ENCODE peak calls at places on chromosomes 12 and 14, in nine cellular contexts. J, A, G, M, Q, B, T, Y and S are unnamed samples.

GRCh38 chr14:96623676-96624484 is 121.7 kb downstream of the PAPOLA start:
- DNase-seq in J (no peak), A (no peak), G (no peak), M (no peak), Q (no peak), B (no peak), T (no peak), Y (no peak), S (peak)

GRCh38 chr12:124006582-124007170 is 33.7 kb downstream of the ZNF664 start:
- DNase-seq in J (no peak), A (no peak), G (no peak), M (no peak), Q (no peak), B (no peak), T (no peak), Y (no peak), S (no peak)

GRCh38 chr14:81474685-81475324 is 58.8 kb downstream of the SEL1L start:
- DNase-seq in J (no peak), A (no peak), G (no peak), M (no peak), Q (no peak), B (no peak), T (no peak), Y (no peak), S (no peak)

GRCh38 chr12:113090740-113091139 is 34.2 kb downstream of the DTX1 start:
- DNase-seq in J (no peak), A (no peak), G (no peak), M (no peak), Q (no peak), B (no peak), T (no peak), Y (no peak), S (no peak)

GRCh38 chr12:75759196-75759595 is 247.8 kb upstream of the KRR1 start:
- DNase-seq in J (no peak), A (no peak), G (no peak), M (no peak), Q (no peak), B (no peak), T (no peak), Y (no peak), S (no peak)

GRCh38 chr14:50318031-50318626 is 6.0 kb downstream of the DMAC2L start:
- DNase-seq in J (no peak), A (no peak), G (peak), M (no peak), Q (no peak), B (no peak), T (peak), Y (no peak), S (no peak)

GRCh38 chr12:47282206-47282605 is 202.4 kb upstream of the AMIGO2 start:
- DNase-seq in J (peak), A (no peak), G (no peak), M (no peak), Q (no peak), B (no peak), T (no peak), Y (no peak), S (no peak)

GRCh38 chr14:91223028-91223783 is 21.3 kb downstream of the GPR68 start:
- DNase-seq in J (no peak), A (no peak), G (peak), M (no peak), Q (no peak), B (no peak), T (no peak), Y (no peak), S (no peak)

GRCh38 chr14:28769358-28769757 is 2.8 kb downstream of the FOXG1 start:
- DNase-seq in J (no peak), A (no peak), G (no peak), M (no peak), Q (no peak), B (no peak), T (no peak), Y (no peak), S (no peak)

GRCh38 chr12:38523920-38524319 is 207.3 kb downstream of the ALG10B start:
- DNase-seq in J (no peak), A (no peak), G (no peak), M (no peak), Q (no peak), B (no peak), T (no peak), Y (no peak), S (no peak)

GRCh38 chr12:47415054-47415453 is 290.8 kb downstream of the RPAP3 start:
- DNase-seq in J (no peak), A (no peak), G (no peak), M (no peak), Q (no peak), B (no peak), T (no peak), Y (no peak), S (no peak)

GRCh38 chr12:122880668-122881067 is 15.3 kb downstream of the VPS37B start:
- DNase-seq in J (no peak), A (no peak), G (no peak), M (no peak), Q (no peak), B (no peak), T (no peak), Y (no peak), S (no peak)

GRCh38 chr14:30355431-30355913 is 203.5 kb upstream of the G2E3 start:
- DNase-seq in J (no peak), A (peak), G (no peak), M (no peak), Q (no peak), B (no peak), T (no peak), Y (no peak), S (no peak)

GRCh38 chr12:122865268-122866231 is 30.3 kb downstream of the HIP1R start:
- DNase-seq in J (peak), A (no peak), G (peak), M (no peak), Q (no peak), B (no peak), T (no peak), Y (peak), S (no peak)

GRCh38 chr14:39488600-39488999 is 56.4 kb upstream of the FBXO33 start:
- DNase-seq in J (no peak), A (no peak), G (no peak), M (no peak), Q (no peak), B (no peak), T (no peak), Y (no peak), S (no peak)

GRCh38 chr14:81990312-81990761 is 456.7 kb upstream of the SEL1L start:
- DNase-seq in J (no peak), A (peak), G (peak), M (peak), Q (peak), B (no peak), T (peak), Y (peak), S (no peak)

GRCh38 chr12:72523754-72524153 is 251.6 kb downstream of the TRHDE start:
- DNase-seq in J (no peak), A (no peak), G (no peak), M (no peak), Q (no peak), B (no peak), T (no peak), Y (no peak), S (no peak)

GRCh38 chr12:12275874-12276273 is 9.0 kb upstream of the LRP6 start:
- DNase-seq in J (no peak), A (no peak), G (no peak), M (no peak), Q (no peak), B (no peak), T (no peak), Y (no peak), S (no peak)

GRCh38 chr12:116346751-116347150 is 69.3 kb upstream of the MED13L start:
- DNase-seq in J (no peak), A (no peak), G (no peak), M (peak), Q (no peak), B (no peak), T (peak), Y (no peak), S (no peak)

GRCh38 chr12:29066061-29066588 is 83.0 kb upstream of the FAR2 start:
- DNase-seq in J (peak), A (no peak), G (peak), M (no peak), Q (no peak), B (no peak), T (no peak), Y (peak), S (no peak)

GRCh38 chr12:113582521-113583218 is 111.0 kb upstream of the LHX5 start:
- DNase-seq in J (no peak), A (no peak), G (no peak), M (peak), Q (no peak), B (no peak), T (no peak), Y (no peak), S (no peak)

GRCh38 chr12:7695159-7695930 is at the start of gene GDF3:
- DNase-seq in J (peak), A (no peak), G (no peak), M (no peak), Q (peak), B (no peak), T (no peak), Y (no peak), S (no peak)

GRCh38 chr12:62955678-62956077 is 20.7 kb upstream of the PPM1H start:
- DNase-seq in J (no peak), A (no peak), G (no peak), M (no peak), Q (no peak), B (no peak), T (no peak), Y (no peak), S (no peak)

GRCh38 chr12:107429006-107429698 is 256.4 kb upstream of the PWP1 start:
- DNase-seq in J (no peak), A (no peak), G (no peak), M (peak), Q (no peak), B (no peak), T (peak), Y (no peak), S (no peak)

GRCh38 chr12:69919565-69919964 is 94.5 kb downstream of the MYRFL start:
- DNase-seq in J (no peak), A (no peak), G (no peak), M (no peak), Q (no peak), B (no peak), T (no peak), Y (no peak), S (no peak)

GRCh38 chr12:116376354-116377193 is 99.1 kb upstream of the MED13L start:
- DNase-seq in J (no peak), A (no peak), G (no peak), M (no peak), Q (no peak), B (no peak), T (peak), Y (no peak), S (no peak)

GRCh38 chr12:79737875-79738718 is 47.3 kb upstream of the PAWR start:
- DNase-seq in J (no peak), A (peak), G (peak), M (peak), Q (no peak), B (no peak), T (peak), Y (peak), S (no peak)

GRCh38 chr12:132284618-132285310 is 44.6 kb downstream of the GALNT9 start:
- DNase-seq in J (no peak), A (no peak), G (no peak), M (peak), Q (no peak), B (no peak), T (peak), Y (no peak), S (no peak)

GRCh38 chr12:86914716-86915115 is 658.5 kb upstream of the MGAT4C start:
- DNase-seq in J (no peak), A (peak), G (peak), M (peak), Q (no peak), B (no peak), T (peak), Y (no peak), S (no peak)

GRCh38 chr12:57929092-57929830 is 12.1 kb upstream of the ATP23 start:
- DNase-seq in J (no peak), A (no peak), G (no peak), M (no peak), Q (no peak), B (no peak), T (no peak), Y (no peak), S (no peak)

DNA sequence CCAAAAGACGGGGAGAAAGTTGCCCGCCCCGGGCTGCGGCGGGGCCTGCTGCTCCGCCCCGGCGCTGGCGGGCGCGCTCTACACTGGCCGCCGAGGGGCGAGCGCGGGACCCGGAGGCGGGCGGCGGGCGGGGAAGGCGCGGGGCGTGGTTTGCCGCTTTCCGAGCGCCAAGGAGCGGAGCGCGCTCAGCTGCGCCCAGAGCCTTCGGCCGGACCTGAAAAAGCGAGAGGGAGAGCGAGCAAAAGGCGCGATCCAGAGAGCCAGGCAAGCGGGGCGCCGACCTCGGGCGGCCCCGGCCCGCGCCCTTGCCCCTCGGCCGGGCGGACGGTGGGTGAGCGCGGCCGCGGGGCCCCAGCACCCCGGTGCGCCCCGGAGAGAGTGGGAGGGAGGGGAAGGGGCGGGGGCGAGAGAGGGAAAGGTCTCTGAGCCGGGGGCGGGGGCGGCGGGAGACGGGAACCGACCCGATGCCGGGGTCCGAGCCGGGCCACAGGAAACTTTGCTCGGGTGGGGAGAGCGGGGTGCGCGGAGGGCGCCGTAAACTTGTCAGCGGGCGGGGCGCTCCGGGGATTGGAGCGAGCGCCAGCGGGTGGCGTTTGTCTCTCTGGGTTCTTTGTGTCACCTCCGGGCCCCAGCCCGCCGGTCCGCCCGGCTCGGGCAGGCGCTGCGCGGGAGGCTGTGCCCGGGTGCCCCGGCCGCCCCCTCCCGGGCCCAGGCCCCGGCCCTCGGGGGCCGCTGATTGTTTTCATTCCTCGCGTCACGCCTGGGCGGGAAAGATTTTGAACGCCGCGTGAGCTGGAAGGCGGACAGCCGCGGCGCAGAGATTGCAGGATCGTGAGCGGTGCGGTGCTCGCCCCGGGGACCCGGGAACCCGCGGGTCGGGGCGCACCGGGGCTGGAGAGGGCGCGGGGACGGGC is at the start of gene SYNE2:
- DNase-seq in J (peak), A (peak), G (no peak), M (peak), Q (no peak), B (no peak), T (peak), Y (peak), S (peak)
- TF ChIP-seq CTCF in J (peak), A (peak), G (no peak), M (no peak), Q (peak), B (peak), T (peak), Y (peak), S (peak)

GRCh38 chr12:111304642-111305071 is 64.2 kb downstream of the PHETA1 start:
- DNase-seq in J (no peak), A (no peak), G (peak), M (peak), Q (no peak), B (no peak), T (no peak), Y (no peak), S (no peak)
- TF ChIP-seq CTCF in J (peak), A (peak), G (peak), M (peak), Q (no peak), B (no peak), T (peak), Y (no peak), S (peak)

DNA sequence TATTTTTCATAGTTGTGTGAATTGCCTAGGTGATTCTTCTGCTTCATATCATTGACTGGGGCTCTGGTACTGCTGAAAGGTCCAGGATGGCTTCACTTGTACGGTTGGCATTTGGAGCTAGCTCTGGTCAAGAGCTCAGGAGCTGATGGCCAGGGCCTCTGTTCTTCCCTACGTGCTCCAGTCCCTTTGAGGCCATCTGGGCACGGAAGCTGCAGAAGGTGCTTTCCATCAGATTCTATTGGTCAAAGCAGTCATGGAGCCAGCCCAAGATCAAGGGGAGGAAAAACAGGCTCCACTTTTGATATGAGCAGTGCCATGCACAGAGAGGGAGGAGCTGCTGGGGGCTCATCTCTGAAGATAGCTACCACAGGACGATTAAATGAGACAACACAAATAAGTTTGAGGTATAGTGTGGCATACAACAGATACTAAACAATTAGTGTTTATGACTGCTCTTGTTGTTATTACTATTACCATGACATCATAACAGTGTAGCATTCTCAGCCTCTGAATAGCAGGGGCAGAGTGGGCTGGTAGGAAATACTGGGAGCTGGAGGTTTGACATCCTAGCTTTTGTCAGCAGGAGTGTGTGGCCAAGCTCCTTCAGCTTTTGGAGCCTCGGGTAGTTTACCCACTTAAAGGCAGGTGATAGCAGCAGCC is 10.4 kb downstream of the KRT83 start:
- DNase-seq in J (no peak), A (no peak), G (no peak), M (no peak), Q (no peak), B (no peak), T (no peak), Y (no peak), S (peak)
- TF ChIP-seq CTCF in J (no peak), A (no peak), G (no peak), M (no peak), Q (no peak), B (no peak), T (no peak), Y (no peak), S (no peak)

DNA sequence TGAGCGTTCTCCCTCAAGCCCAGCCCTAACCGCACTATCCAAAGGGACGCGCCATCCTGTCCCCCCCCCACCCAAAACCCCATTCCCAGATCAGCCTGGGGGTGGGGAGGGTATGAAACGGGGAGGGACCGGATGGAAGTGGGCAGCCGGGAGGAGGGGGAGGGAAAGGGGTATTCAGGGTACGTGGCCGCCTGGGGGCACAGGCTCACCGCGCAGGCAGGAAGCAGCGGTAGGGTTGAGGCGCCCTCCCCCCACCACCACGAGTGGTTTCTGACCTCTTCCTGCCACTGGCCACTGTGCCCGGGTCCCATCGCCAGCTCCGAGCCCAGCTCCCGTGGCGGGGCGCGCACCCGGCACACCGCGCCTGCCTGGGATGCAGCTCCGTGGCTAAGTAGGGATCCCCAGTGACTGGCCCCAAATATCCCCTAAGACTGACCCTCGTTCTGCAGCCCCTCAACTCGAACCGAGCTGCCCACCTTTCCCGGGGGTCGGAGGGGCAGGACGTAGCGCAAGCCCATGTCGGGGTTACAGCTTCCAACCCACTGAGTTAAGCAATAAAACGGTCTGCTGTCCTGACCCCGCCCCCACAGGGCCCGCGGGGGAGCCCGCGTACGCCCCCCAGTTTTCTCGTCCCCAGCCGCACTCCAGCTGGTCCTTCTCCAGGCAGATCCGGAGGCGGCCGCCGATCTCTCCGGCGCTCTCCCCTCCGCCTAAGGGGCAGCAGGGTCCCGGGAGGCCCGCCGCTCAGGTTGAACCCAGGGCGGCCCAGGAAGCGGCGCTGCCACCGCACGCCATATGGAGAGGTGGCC is 1.2 kb downstream of the ACTN1 start:
- DNase-seq in J (peak), A (peak), G (no peak), M (peak), Q (no peak), B (peak), T (peak), Y (peak), S (peak)
- TF ChIP-seq CTCF in J (no peak), A (no peak), G (no peak), M (no peak), Q (no peak), B (peak), T (no peak), Y (no peak), S (no peak)

DNA sequence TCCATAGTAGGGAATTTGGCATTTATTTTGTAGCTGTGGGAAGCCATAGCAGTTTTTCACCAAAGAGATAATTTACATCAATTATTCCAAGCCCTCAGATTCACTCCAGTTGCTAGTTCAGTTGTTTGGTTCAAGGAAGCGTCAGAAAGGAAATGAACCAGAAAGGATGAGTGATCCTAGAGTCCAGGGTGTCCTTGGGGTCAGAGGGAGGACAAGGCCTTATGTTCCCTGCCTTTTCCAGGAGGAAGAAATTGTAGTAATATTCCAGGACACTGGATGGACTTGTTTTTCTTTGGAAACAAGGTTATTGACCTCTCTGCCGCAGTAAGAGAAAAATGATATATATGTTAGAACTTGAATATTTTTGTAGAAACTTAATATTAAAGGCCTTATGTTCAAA is 409.5 kb downstream of the RGS6 start:
- DNase-seq in J (no peak), A (no peak), G (no peak), M (no peak), Q (no peak), B (no peak), T (no peak), Y (no peak), S (peak)
- TF ChIP-seq CTCF in J (no peak), A (no peak), G (no peak), M (no peak), Q (no peak), B (no peak), T (no peak), Y (no peak), S (no peak)

DNA sequence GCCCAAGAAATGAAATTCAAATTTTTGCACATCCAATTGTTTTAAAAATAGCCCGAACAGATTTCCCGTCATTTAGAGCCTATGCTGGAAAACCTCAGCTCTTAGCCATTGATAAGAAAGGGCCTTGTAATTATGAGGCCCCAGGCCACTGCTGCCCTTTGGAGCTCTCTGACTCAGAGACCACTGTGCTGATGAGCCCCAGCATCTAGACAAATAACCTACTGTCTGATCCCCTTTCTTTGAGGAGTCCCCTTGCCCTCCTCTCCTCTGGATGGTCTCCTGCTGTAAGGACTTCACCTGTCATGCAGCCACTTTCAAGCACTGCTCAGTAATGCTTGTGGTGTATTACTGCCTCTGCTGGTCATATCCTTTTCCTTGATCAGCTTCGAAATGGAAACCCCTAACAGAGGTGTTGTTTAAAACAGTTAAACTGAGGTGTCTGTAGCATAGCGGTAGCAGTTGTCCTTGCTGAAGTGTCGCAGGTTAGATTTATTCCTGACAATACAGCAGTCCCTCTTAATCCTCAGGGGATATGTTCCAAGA is 159.9 kb upstream of the SRRM4 start:
- DNase-seq in J (no peak), A (no peak), G (no peak), M (no peak), Q (no peak), B (no peak), T (no peak), Y (no peak), S (no peak)
- TF ChIP-seq CTCF in J (no peak), A (no peak), G (no peak), M (no peak), Q (no peak), B (no peak), T (no peak), Y (no peak), S (no peak)